ENCODE peak calls at places on chromosomes 4 and X, in seven cellular contexts. U is kidney epithelial cell; O is T-helper 2 cell treated with Interferon-gamma antibody and Interleukin-4, amounts not matched to agents 5 μg/mL and 100 μg/mL, for 36 hours; T is DMS79 treated with DMSO at 0.1 percent for 48 hours; Q is substantia nigra; D is neural crest cell; I is HTR-8/SVneo. M is an unnamed sample.

GRCh38 chr4:92184566-92184965 is 119.2 kb upstream of the GRID2 start:
- DNase-seq in U (no peak), O (no peak), T (no peak), Q (no peak), D (no peak), I (no peak), M (no peak)

GRCh38 chr4:38590017-38590416 is 74.0 kb upstream of the KLF3 start:
- DNase-seq in U (no peak), O (no peak), T (no peak), Q (no peak), D (no peak), I (no peak), M (no peak)

GRCh38 chrX:34382416-34382815 is 250.3 kb upstream of the FAM47A start:
- DNase-seq in U (no peak), O (no peak), T (no peak), Q (no peak), D (no peak), I (no peak), M (no peak)

GRCh38 chr4:177283167-177283566 is 26.5 kb upstream of the NEIL3 start:
- DNase-seq in U (no peak), O (no peak), T (no peak), Q (no peak), D (no peak), I (no peak), M (no peak)

GRCh38 chr4:6953751-6954380 is 44.2 kb downstream of the TBC1D14 start:
- DNase-seq in U (no peak), O (no peak), T (no peak), Q (no peak), D (no peak), I (no peak), M (peak; percentile 50)

GRCh38 chr4:145878501-145879435 is 59.9 kb downstream of the ZNF827 start:
- DNase-seq in U (no peak), O (no peak), T (no peak), Q (no peak), D (no peak), I (no peak), M (no peak)

GRCh38 chrX:12007881-12008280 is 130.4 kb upstream of the FRMPD4 start:
- DNase-seq in U (peak; percentile 74), O (no peak), T (no peak), Q (no peak), D (no peak), I (peak; percentile 11), M (no peak)

GRCh38 chr4:187544461-187545053 is 451.0 kb upstream of the ZFP42 start:
- DNase-seq in U (no peak), O (no peak), T (no peak), Q (no peak), D (no peak), I (no peak), M (no peak)

GRCh38 chrX:153576961-153577360 is 22.0 kb downstream of the CCNQ start:
- DNase-seq in U (no peak), O (no peak), T (no peak), Q (no peak), D (no peak), I (no peak), M (no peak)

GRCh38 chrX:9980927-9981326 is 13.8 kb downstream of the CLDN34 start:
- DNase-seq in U (no peak), O (no peak), T (no peak), Q (no peak), D (no peak), I (no peak), M (no peak)

GRCh38 chr4:99349338-99349737 is 3.2 kb downstream of the ADH1C start:
- DNase-seq in U (no peak), O (no peak), T (no peak), Q (no peak), D (no peak), I (no peak), M (no peak)

GRCh38 chr4:123616970-123617392 is 220.4 kb downstream of the SPRY1 start:
- DNase-seq in U (no peak), O (no peak), T (no peak), Q (peak; percentile 4), D (peak; percentile 45), I (no peak), M (peak; percentile 52)

GRCh38 chrX:151779258-151779657 is 44.7 kb downstream of the CNGA2 start:
- DNase-seq in U (no peak), O (no peak), T (no peak), Q (no peak), D (no peak), I (no peak), M (no peak)

GRCh38 chr4:30103455-30103854 is 616.7 kb upstream of the PCDH7 start:
- DNase-seq in U (no peak), O (no peak), T (no peak), Q (no peak), D (no peak), I (no peak), M (no peak)

GRCh38 chr4:83217721-83218522 is 66.7 kb downstream of the COQ2 start:
- DNase-seq in U (no peak), O (peak; percentile 78), T (no peak), Q (no peak), D (no peak), I (peak; percentile 5), M (no peak)

GRCh38 chrX:104343408-104344129 is 88.8 kb upstream of the ESX1 start:
- DNase-seq in U (peak; percentile 47), O (peak; percentile 4), T (no peak), Q (no peak), D (peak; percentile 66), I (no peak), M (no peak)

GRCh38 chrX:13638021-13638420 is 14.9 kb upstream of the TCEANC start:
- DNase-seq in U (no peak), O (no peak), T (no peak), Q (no peak), D (no peak), I (no peak), M (no peak)

GRCh38 chr4:73599182-73599581 is 21.1 kb downstream of the RASSF6 start:
- DNase-seq in U (peak; percentile 76), O (no peak), T (no peak), Q (no peak), D (no peak), I (peak; percentile 4), M (no peak)

M was measured in cerebellum.